ENCODE peak calls at places on chromosomes 11 and 22, in seven cellular contexts. E, Z, V, O, B, G and T are unnamed samples.

GRCh38 chr11:8768625-8769333 is 86.2 kb downstream of the RPL27A start:
- DNase-seq in Z (no peak), G (peak; percentile 74), B (peak; percentile 61), V (peak; percentile 71), O (no peak), E (peak; percentile 59), T (no peak)

GRCh38 chr11:22828373-22828772 is 1.2 kb downstream of the SVIP start:
- DNase-seq in V (no peak), B (no peak), O (no peak), E (no peak), Z (no peak), G (no peak), T (no peak)

GRCh38 chr11:3087821-3088800 is 30.9 kb upstream of the CARS1 start:
- DNase-seq in O (no peak), V (no peak), Z (no peak), B (no peak), G (no peak), E (no peak), T (no peak)

GRCh38 chr11:70152244-70152643 is 50.9 kb upstream of the FADD start:
- DNase-seq in Z (no peak), O (no peak), V (no peak), E (no peak), B (no peak), G (no peak), T (no peak)

GRCh38 chr22:30923168-30923900 is 45.2 kb downstream of the MORC2 start:
- DNase-seq in Z (no peak), E (no peak), O (no peak), G (no peak), B (no peak), V (no peak), T (peak; percentile 39)

GRCh38 chr22:46380069-46380468 is 44.6 kb downstream of the TRMU start:
- DNase-seq in V (no peak), E (no peak), G (no peak), O (no peak), Z (no peak), B (no peak), T (no peak)

GRCh38 chr11:114075891-114076441 is 16.5 kb downstream of the ZBTB16 start:
- DNase-seq in V (peak; percentile 49), Z (peak; percentile 32), O (peak; percentile 80), B (peak; percentile 44), E (peak; percentile 80), G (peak; percentile 71), T (no peak)

GRCh38 chr22:49305215-49305965 is 522.3 kb downstream of the BRD1 start:
- DNase-seq in V (peak; percentile 38), E (peak; percentile 80), G (peak; percentile 46), B (no peak), Z (peak; percentile 78), O (peak; percentile 84), T (peak; percentile 72)

GRCh38 chr22:35656284-35656752 is 8.1 kb downstream of the APOL6 start:
- DNase-seq in O (no peak), V (no peak), G (no peak), Z (no peak), B (no peak), E (no peak), T (no peak)

GRCh38 chr11:85718126-85718943 is 32.3 kb upstream of the CCDC89 start:
- DNase-seq in Z (no peak), E (no peak), V (no peak), G (no peak), O (no peak), B (no peak), T (no peak)